ENCODE peak calls at places on chromosomes 7 and 10, in nine cellular contexts. D is dermis microvascular lymphatic vessel endothelial cell; A is T-cell; T is stimulated activated CD4-positive, alpha-beta T cell treated with anti-CD3 and anti-CD28 coated beads, Interleukin-2, amount 100 ng/mL, for 48 hours; I is D341Med; Q is NB4; J is NCI-H1105 treated with DMSO at 0.1 percent for 48 hours; X is activated naive CD4-positive, alpha-beta T cell treated with anti-CD3 and anti-CD28 coated beads, Interleukin-2, amount 50 U/mL, for 72 hours; F is HEK293T. S is an unnamed sample.

GRCh38 chr10:122462533-122463465 is 1.4 kb downstream of the HTRA1 start:
- DNase-seq in D (no peak), A (no peak), T (no peak), I (no peak), Q (no peak), J (no peak), X (peak; percentile 10), F (no peak), S (no peak)

GRCh38 chr10:118812393-118812740 is 57.6 kb upstream of the CACUL1 start:
- DNase-seq in D (no peak), A (no peak), T (no peak), I (no peak), Q (no peak), J (no peak), X (no peak), F (no peak), S (no peak)

GRCh38 chr7:460374-461117 is 59.1 kb downstream of the PDGFA start:
- DNase-seq in D (peak; percentile 48), A (no peak), T (no peak), I (no peak), Q (no peak), J (no peak), X (no peak), F (no peak), S (no peak)

GRCh38 chr10:115950320-115950719 is 322.7 kb downstream of the GFRA1 start:
- DNase-seq in D (peak; percentile 61), A (no peak), T (no peak), I (no peak), Q (no peak), J (no peak), X (no peak), F (no peak), S (no peak)

GRCh38 chr7:149748223-149748874 is 25.0 kb downstream of the ZNF467 start:
- DNase-seq in D (no peak), A (no peak), T (no peak), I (no peak), Q (no peak), J (no peak), X (no peak), F (no peak), S (no peak)

GRCh38 chr10:126203746-126204145 is 184.5 kb downstream of the ADAM12 start:
- DNase-seq in D (no peak), A (no peak), T (no peak), I (no peak), Q (no peak), J (no peak), X (no peak), F (no peak), S (no peak)

GRCh38 chr7:55964261-55964801 is at the start of gene NIPSNAP2:
- DNase-seq in D (no peak), A (peak; percentile 38), T (peak; percentile 69), I (peak; percentile 97), Q (peak; percentile 81), J (peak; percentile 71), X (peak; percentile 83), F (peak; percentile 87), S (peak; percentile 66)

GRCh38 chr10:19783721-19784120 is 32.5 kb upstream of the PLXDC2 start:
- DNase-seq in D (no peak), A (no peak), T (no peak), I (no peak), Q (no peak), J (no peak), X (no peak), F (no peak), S (no peak)

GRCh38 chr10:114686013-114686412 is 27.9 kb upstream of the ABLIM1 start:
- DNase-seq in D (no peak), A (no peak), T (no peak), I (no peak), Q (no peak), J (no peak), X (no peak), F (no peak), S (no peak)

GRCh38 chr10:95282115-95282514 is 8.7 kb downstream of the PDLIM1 start:
- DNase-seq in D (no peak), A (no peak), T (no peak), I (no peak), Q (no peak), J (no peak), X (no peak), F (no peak), S (no peak)

GRCh38 chr7:131164025-131164899 is 163.4 kb upstream of the MKLN1 start:
- DNase-seq in D (peak; percentile 24), A (no peak), T (no peak), I (no peak), Q (no peak), J (no peak), X (no peak), F (no peak), S (no peak)

GRCh38 chr7:105637755-105638154 is 56.5 kb upstream of the EFCAB10 start:
- DNase-seq in D (no peak), A (no peak), T (no peak), I (no peak), Q (no peak), J (peak; percentile 40), X (no peak), F (no peak), S (peak; percentile 16)

GRCh38 chr10:61992059-61992460 is 90.6 kb downstream of the ARID5B start:
- DNase-seq in D (no peak), A (no peak), T (no peak), I (no peak), Q (no peak), J (no peak), X (no peak), F (no peak), S (no peak)

GRCh38 chr7:151247611-151248176 is 800 bp downstream of the SMARCD3 start:
- DNase-seq in D (no peak), A (no peak), T (no peak), I (no peak), Q (no peak), J (peak; percentile 1), X (no peak), F (no peak), S (no peak)

GRCh38 chr7:22787936-22788335 is 34.7 kb downstream of the TOMM7 start:
- DNase-seq in D (no peak), A (no peak), T (no peak), I (no peak), Q (no peak), J (no peak), X (no peak), F (no peak), S (no peak)

GRCh38 chr7:137243741-137244140 is 99.8 kb downstream of the PTN start:
- DNase-seq in D (no peak), A (no peak), T (no peak), I (no peak), Q (no peak), J (no peak), X (no peak), F (no peak), S (no peak)